ENCODE peak calls at places on chromosome 1, in eight cellular contexts. U is right cardiac atrium, K is ascending aorta, Z is upper lobe of left lung, O is adrenal gland, C is left lung, I is psoas muscle, Y is colonic mucosa. E is an unnamed sample.
A peak's percentile ranks its signal among the peaks of the same experiment; 100 is the strongest.

GRCh38 chr1:201504179-201504631 is 2.7 kb downstream of the CSRP1 start:
- DNase-seq in Y (no peak), U (no peak), O (no peak), Z (no peak), I (no peak), K (no peak), C (no peak), E (no peak)

GRCh38 chr1:202311880-202312635 is 29.7 kb downstream of the UBE2T start:
- DNase-seq in I (no peak), Y (no peak), U (no peak), C (no peak), O (no peak), K (no peak), Z (peak; percentile 32), E (no peak)

GRCh38 chr1:182430263-182431068 is 19.5 kb upstream of the RGSL1 start:
- DNase-seq in O (no peak), C (no peak), K (no peak), Z (no peak), I (no peak), U (no peak), Y (no peak), E (no peak)

GRCh38 chr1:9665193-9665592 is 13.7 kb downstream of the PIK3CD start:
- DNase-seq in U (no peak), O (no peak), Y (no peak), K (no peak), Z (no peak), I (no peak), C (no peak), E (no peak)

GRCh38 chr1:42146916-42147320 is 6.3 kb upstream of the GUCA2B start:
- DNase-seq in Y (peak; percentile 94), U (peak; percentile 79), C (no peak), K (peak; percentile 68), Z (no peak), I (peak; percentile 49), O (peak; percentile 71), E (peak; percentile 88)

GRCh38 chr1:157852476-157852875 is 10.9 kb upstream of the CD5L start:
- DNase-seq in O (no peak), Y (no peak), U (no peak), C (no peak), Z (no peak), K (no peak), I (no peak), E (no peak)

GRCh38 chr1:198298653-198299052 is 141.9 kb downstream of the NEK7 start:
- DNase-seq in U (no peak), I (no peak), K (no peak), O (no peak), Y (no peak), C (no peak), Z (no peak), E (no peak)

GRCh38 chr1:15154480-15155036 is 1.0 kb downstream of the TMEM51 start:
- DNase-seq in U (peak; percentile 71), Z (peak; percentile 85), Y (peak; percentile 59), K (peak; percentile 70), C (peak; percentile 71), O (peak; percentile 64), I (peak; percentile 31), E (peak; percentile 28)

GRCh38 chr1:177517556-177517955 is 346.8 kb downstream of the BRINP2 start:
- DNase-seq in K (no peak), I (no peak), Z (no peak), U (no peak), Y (no peak), C (no peak), O (no peak), E (no peak)

GRCh38 chr1:85201340-85202091 is 700 bp upstream of the SYDE2 start:
- DNase-seq in O (peak; percentile 78), Z (peak; percentile 95), C (peak; percentile 89), I (peak; percentile 70), K (peak; percentile 81), U (peak; percentile 90), Y (peak; percentile 77), E (peak; percentile 66)

GRCh38 chr1:52520149-52520548 is 32.7 kb downstream of the TUT4 start:
- DNase-seq in O (no peak), C (no peak), K (no peak), I (no peak), Z (no peak), U (no peak), Y (no peak), E (no peak)

GRCh38 chr1:234067584-234067983 is 163.1 kb downstream of the SLC35F3 start:
- DNase-seq in K (no peak), U (no peak), O (no peak), Y (no peak), I (no peak), C (no peak), Z (no peak), E (no peak)

GRCh38 chr1:59814180-59814900 is 409 bp upstream of the HOOK1 start:
- DNase-seq in U (peak; percentile 85), C (peak; percentile 90), Y (peak; percentile 92), Z (peak; percentile 95), I (peak; percentile 42), O (peak; percentile 90), K (peak; percentile 76), E (peak; percentile 93)

GRCh38 chr1:12450090-12450764 is 167.8 kb downstream of the DHRS3 start:
- DNase-seq in Y (no peak), Z (no peak), I (peak; percentile 42), C (no peak), U (peak; percentile 73), K (no peak), O (no peak), E (no peak)

DNA sequence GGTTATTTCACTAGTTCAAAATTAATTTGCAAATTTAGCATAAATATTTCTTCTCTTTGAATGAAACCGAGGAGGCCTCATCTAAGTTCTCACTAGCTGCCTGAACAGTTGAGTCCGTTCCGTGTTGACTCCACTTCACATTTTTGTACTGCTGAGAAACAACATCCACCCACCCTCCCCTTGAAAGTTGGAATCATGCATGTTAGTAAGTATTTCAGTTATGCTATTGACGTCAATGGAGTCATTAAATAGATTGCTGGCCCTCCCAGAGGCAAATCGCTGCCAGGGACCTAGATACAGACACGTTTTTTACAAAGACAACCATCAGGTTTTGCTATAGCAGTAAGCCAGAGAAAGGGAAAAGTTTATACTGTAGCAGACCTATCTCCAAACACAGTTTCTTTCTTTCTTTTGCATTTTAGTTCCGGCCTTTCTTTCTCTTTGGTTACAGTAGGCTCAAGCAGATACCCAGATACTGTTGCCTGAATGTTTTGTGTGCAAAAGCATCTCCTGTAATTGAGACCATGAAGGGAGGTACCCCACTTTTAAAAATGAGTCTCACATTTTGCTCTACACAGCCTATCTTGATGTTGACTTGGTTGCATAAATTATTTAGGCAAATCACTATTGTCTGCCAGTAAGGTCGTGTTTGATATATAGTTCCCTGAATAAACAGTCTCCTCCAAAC is 262.6 kb upstream of the SGIP1 start:
- DNase-seq in Z (no peak), I (peak; percentile 76), U (peak; percentile 95), K (peak; percentile 92), Y (peak; percentile 77), C (no peak), O (peak; percentile 67), E (peak; percentile 92)
- H3K4me3 ChIP-seq in Z (peak overlapping the region; percentile 3), I (peak overlapping the region; percentile 50), U (peak overlapping the region; percentile 16), K (peak overlapping the region; percentile 43), Y (no peak overlapping the region), C (no peak overlapping the region), O (no peak overlapping the region), E (no peak overlapping the region)

GRCh38 chr1:153680120-153680403 is 1.6 kb downstream of the NPR1 start:
- DNase-seq in C (no peak), I (no peak), O (no peak), U (no peak), Y (no peak), K (no peak), Z (no peak), E (no peak)
- H3K4me3 ChIP-seq in C (no peak overlapping the region), I (peak overlapping the region; percentile 70), O (no peak overlapping the region), U (peak overlapping the region; percentile 58), Y (no peak overlapping the region), K (peak overlapping the region; percentile 81), Z (peak overlapping the region; percentile 68), E (no peak overlapping the region)

GRCh38 chr1:38651669-38652068 is 207.9 kb downstream of the RRAGC start:
- DNase-seq in C (no peak), O (no peak), Y (no peak), Z (no peak), K (no peak), I (no peak), U (no peak), E (no peak)

GRCh38 chr1:38652217-38652616 is 207.4 kb downstream of the RRAGC start:
- DNase-seq in Y (no peak), I (no peak), C (no peak), U (no peak), K (no peak), O (no peak), Z (no peak), E (no peak)

GRCh38 chr1:38644092-38644491 is 215.5 kb downstream of the RRAGC start:
- DNase-seq in I (no peak), Z (no peak), U (no peak), K (no peak), Y (no peak), C (no peak), O (no peak), E (no peak)

GRCh38 chr1:38648417-38648816 is 211.2 kb downstream of the RRAGC start:
- DNase-seq in Y (no peak), K (no peak), O (no peak), C (no peak), U (no peak), I (no peak), Z (peak; percentile 16), E (no peak)
- H3K4me3 ChIP-seq in Y (no peak overlapping the region), K (no peak overlapping the region), O (no peak overlapping the region), C (no peak overlapping the region), U (no peak overlapping the region), I (no peak overlapping the region), Z (no peak overlapping the region), E (no peak overlapping the region)

DNA sequence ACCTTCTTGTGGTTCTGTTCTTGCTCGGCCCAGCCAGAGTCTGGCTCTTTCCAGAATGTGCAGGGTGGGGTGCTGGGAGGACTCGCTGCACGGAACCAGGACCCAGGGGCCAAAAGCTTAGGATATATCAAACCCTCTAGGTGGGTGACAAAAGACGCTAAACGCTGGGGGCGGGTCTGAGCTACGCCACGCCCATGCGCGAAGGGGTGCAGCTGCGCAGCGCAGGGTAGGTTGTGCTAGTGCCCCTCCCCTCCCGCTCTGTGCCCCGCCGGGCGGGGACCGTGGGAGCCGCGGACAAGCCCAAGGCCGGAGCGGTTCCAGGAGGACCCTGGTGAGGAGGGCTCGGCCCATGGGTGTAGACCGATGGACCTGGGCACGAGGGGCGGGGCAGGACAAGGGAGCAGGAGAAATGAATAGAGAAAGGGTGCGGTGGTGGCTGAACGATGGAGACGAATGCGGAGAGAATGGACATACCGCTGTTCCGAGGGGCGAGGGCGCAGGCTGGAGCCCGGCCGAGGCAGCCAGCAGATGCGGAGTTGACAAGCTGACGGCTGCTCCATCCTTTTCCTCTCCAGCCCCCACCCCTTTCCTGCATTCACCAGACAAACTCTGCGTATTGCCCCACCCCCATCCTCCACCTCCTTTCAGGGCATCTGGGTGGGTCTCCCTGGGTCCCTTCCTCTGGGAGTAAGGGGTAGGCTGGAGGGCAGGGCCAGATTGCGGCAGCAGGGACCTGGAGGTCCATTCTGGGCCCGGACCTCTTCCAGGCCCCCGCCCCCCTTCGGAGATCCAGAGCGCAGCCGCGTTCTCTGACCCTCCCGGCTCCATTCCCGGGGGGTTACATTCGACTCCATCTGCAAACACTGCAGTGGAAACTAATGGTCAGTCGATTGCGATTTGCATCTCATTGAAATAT is at the start of gene RUSC1:
- DNase-seq in U (peak; percentile 96), I (peak; percentile 81), Y (peak; percentile 92), Z (peak; percentile 95), K (peak; percentile 92), O (peak; percentile 83), C (peak; percentile 93), E (peak; percentile 67)
- H3K4me3 ChIP-seq in U (peak within 1 kb of the TSS; percentile 49), I (peak within 1 kb of the TSS; percentile 96), Y (peak within 1 kb of the TSS; percentile 83), Z (peak within 1 kb of the TSS; percentile 73), K (peak within 1 kb of the TSS; percentile 89), O (no peak within 1 kb of the TSS), C (peak within 1 kb of the TSS; percentile 36), E (peak within 1 kb of the TSS; percentile 35)